ENCODE peak calls at places on chromosomes 6 and 20, in six cellular contexts. H, Y, X, K, U and O are unnamed samples.

GRCh38 chr6:137402143-137402542 is 92.1 kb downstream of the OLIG3 start:
- DNase-seq in U (no peak), X (no peak), K (no peak), Y (no peak), H (no peak), O (no peak)

GRCh38 chr6:135266675-135267074 is 85.6 kb downstream of the MYB start:
- DNase-seq in U (peak), K (no peak), H (no peak), Y (no peak), X (no peak), O (no peak)

GRCh38 chr6:25652007-25652515 is at the start of gene SCGN:
- DNase-seq in X (peak), U (peak), Y (peak), K (peak), H (peak), O (peak)

GRCh38 chr6:3195377-3195694 is 32.1 kb downstream of the TUBB2B start:
- DNase-seq in Y (no peak), H (no peak), X (no peak), K (no peak), U (no peak), O (no peak)

GRCh38 chr6:142280265-142280664 is 21.5 kb upstream of the ADGRG6 start:
- DNase-seq in U (no peak), Y (no peak), H (no peak), X (no peak), K (no peak), O (no peak)

GRCh38 chr20:57651977-57652864 is 32.0 kb upstream of the ZBP1 start:
- DNase-seq in K (no peak), Y (no peak), H (no peak), X (no peak), U (no peak), O (no peak)

GRCh38 chr6:159602370-159603185 is 90.5 kb downstream of the SOD2 start:
- DNase-seq in H (no peak), Y (no peak), U (no peak), X (no peak), K (no peak), O (no peak)

GRCh38 chr20:63626424-63627128 is at the start of gene GMEB2:
- DNase-seq in Y (no peak), H (peak), X (no peak), K (peak), U (peak), O (no peak)

GRCh38 chr6:579339-579738 is 77.6 kb downstream of the HUS1B start:
- DNase-seq in U (no peak), Y (peak), K (no peak), X (no peak), H (peak), O (no peak)

GRCh38 chr6:7216941-7217621 is 95.9 kb downstream of the SSR1 start:
- DNase-seq in K (no peak), X (peak), H (peak), U (no peak), Y (no peak), O (no peak)

GRCh38 chr6:13538084-13538483 is 36.3 kb upstream of the SIRT5 start:
- DNase-seq in X (no peak), K (no peak), H (peak), Y (peak), U (no peak), O (peak)

GRCh38 chr20:60268502-60268901 is 310.3 kb downstream of the CDH26 start:
- DNase-seq in K (no peak), H (no peak), U (no peak), Y (no peak), X (no peak), O (no peak)

GRCh38 chr6:26175428-26176181 is 88.4 kb downstream of the HFE start:
- DNase-seq in X (peak), K (no peak), Y (peak), H (peak), U (peak), O (peak)

GRCh38 chr6:69232506-69233194 is 564.2 kb downstream of the LMBRD1 start:
- DNase-seq in U (peak), H (peak), Y (peak), K (peak), X (peak), O (peak)

GRCh38 chr6:35728663-35729348 is 8.0 kb upstream of the ARMC12 start:
- DNase-seq in X (no peak), U (no peak), Y (no peak), K (no peak), H (no peak), O (no peak)

GRCh38 chr6:84762941-84763396 is 1.4 kb downstream of the TBX18 start:
- DNase-seq in Y (no peak), K (peak), U (peak), H (no peak), X (no peak), O (no peak)

GRCh38 chr20:43716757-43717615 is 9.8 kb downstream of the GTSF1L start:
- DNase-seq in U (no peak), K (no peak), Y (no peak), H (no peak), X (no peak), O (no peak)

GRCh38 chr6:158561938-158562337 is 2.0 kb downstream of the TMEM181 start:
- DNase-seq in H (no peak), K (no peak), X (no peak), U (no peak), Y (no peak), O (no peak)

GRCh38 chr6:150142657-150143501 is at the start of gene PPP1R14C:
- DNase-seq in X (peak), H (peak), Y (no peak), K (peak), U (peak), O (no peak)

GRCh38 chr6:144443157-144443556 is 158.0 kb downstream of the UTRN start:
- DNase-seq in K (no peak), X (no peak), Y (no peak), U (no peak), H (no peak), O (no peak)

GRCh38 chr6:164005312-164005711 is 590.8 kb downstream of the QKI start:
- DNase-seq in X (no peak), H (peak), K (no peak), Y (no peak), U (no peak), O (no peak)

GRCh38 chr6:9200712-9201111 is 765.4 kb upstream of the SLC35B3 start:
- DNase-seq in H (no peak), U (no peak), Y (no peak), X (no peak), K (no peak), O (no peak)

GRCh38 chr6:105795913-105796517 is 290.1 kb upstream of the PRDM1 start:
- DNase-seq in U (no peak), H (peak), K (no peak), Y (no peak), X (no peak), O (peak)

GRCh38 chr20:44309763-44310663 is 989 bp downstream of the FITM2 start:
- DNase-seq in K (no peak), Y (peak), X (no peak), H (peak), U (no peak), O (peak)

GRCh38 chr20:32743237-32744112 is at the start of gene COMMD7:
- DNase-seq in X (no peak), Y (peak), H (peak), U (peak), K (peak), O (peak)

GRCh38 chr6:107941627-107942026 is 16.4 kb downstream of the SEC63 start:
- DNase-seq in Y (no peak), X (no peak), U (no peak), K (no peak), H (no peak), O (no peak)

GRCh38 chr20:44910690-44911262 is 916 bp downstream of the PABPC1L start:
- DNase-seq in H (peak), K (peak), U (peak), Y (no peak), X (peak), O (no peak)

GRCh38 chr20:9978395-9979004 is 56.3 kb upstream of the ANKEF1 start:
- DNase-seq in H (peak), U (no peak), Y (peak), K (no peak), X (peak), O (peak)

GRCh38 chr6:884570-884969 is 191.6 kb upstream of the EXOC2 start:
- DNase-seq in Y (no peak), X (no peak), K (no peak), H (no peak), U (no peak), O (no peak)

GRCh38 chr6:42783876-42784738 is 2.3 kb downstream of the BICRAL start:
- DNase-seq in U (no peak), K (no peak), X (no peak), Y (no peak), H (peak), O (no peak)

DNA sequence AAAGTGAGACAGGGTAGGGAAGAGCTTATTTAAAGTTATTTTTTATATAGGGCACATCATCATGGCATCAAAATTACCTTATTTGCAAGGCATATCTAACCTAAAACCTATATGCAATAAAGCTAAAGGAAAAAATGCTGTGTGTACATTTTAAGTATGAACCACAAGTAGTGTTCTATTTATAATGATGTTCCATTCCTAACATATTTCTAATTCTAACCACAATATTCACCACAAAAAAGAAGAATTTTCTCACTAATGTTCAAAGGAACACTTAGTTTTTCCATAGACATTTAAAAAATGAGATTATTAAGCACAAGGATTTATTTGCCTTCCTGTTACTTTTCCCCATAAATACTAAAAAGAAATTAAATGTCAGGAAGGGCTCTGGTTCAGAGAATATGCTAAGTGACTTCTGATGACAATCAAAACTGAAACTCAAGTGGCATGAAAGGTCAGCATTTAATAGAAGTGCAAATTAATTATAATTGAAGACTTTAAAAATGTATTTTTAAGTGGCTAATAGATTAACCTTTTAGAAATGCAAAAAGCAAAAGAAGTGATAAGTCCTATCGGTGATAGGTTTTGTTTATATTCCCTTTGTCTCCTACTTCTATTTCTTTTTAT is 25.1 kb downstream of the GPR63 start:
- DNase-seq in H (peak), K (no peak), X (no peak), U (no peak), Y (peak), O (peak)
- H3K14ac ChIP-seq in H (no peak), K (no peak), X (no peak), U (no peak), Y (no peak), O (no peak)

DNA sequence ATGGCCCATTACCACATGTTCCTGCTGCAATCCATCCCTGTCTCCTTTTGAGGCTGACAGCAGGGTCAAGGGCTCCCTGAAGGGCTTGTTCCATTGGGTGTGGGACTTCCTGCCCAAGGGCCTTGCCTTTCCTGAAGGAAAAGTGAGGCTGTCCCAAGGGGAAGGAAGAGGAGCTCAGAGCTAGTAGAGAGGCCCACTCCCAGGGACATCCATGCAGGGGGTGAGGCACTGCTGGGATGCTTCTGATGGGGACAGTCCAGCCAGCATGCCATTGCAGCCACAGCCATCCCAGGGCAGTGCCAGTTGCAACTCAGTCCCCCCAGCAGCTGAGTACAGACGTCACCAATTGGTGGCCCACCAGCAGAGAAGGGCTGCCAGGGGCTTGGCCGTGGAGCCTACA is 138.5 kb upstream of the FOXA2 start:
- DNase-seq in H (no peak), Y (no peak), X (no peak), U (no peak), K (no peak), O (no peak)
- H3K14ac ChIP-seq in H (no peak), Y (no peak), X (no peak), U (no peak), K (peak), O (no peak)

DNA sequence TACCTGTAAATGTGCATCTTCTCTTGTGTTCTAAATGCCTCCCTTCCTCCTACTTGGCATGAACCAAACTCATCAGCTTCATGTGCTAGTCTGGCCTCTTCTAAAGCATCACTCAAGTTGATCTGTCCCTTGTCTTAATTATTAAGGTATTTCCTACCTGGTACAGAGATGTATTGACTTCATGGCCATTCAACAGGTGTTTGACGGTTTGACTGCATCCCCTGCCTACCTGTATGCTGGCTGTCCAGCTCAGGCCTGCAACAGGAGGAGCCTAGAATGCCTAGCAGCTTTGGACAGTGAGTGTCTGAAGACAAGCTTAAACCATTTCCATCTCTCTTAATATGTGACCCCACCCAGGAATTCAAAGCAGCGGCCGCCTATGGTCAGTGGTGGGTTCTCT is 24.6 kb downstream of the RIN2 start:
- DNase-seq in K (no peak), X (no peak), Y (no peak), U (no peak), H (peak), O (no peak)
- H3K14ac ChIP-seq in K (no peak), X (no peak), Y (no peak), U (no peak), H (no peak), O (no peak)

GRCh38 chr6:127343753-127344659 is 597 bp upstream of the ECHDC1 start:
- DNase-seq in K (no peak), X (peak), H (peak), Y (peak), U (no peak), O (peak)

GRCh38 chr6:127340171-127340570 is 3.2 kb downstream of the ECHDC1 start:
- DNase-seq in U (no peak), H (no peak), Y (no peak), K (no peak), X (no peak), O (no peak)

GRCh38 chr6:127341471-127342202 is 1.8 kb downstream of the ECHDC1 start:
- DNase-seq in X (no peak), Y (no peak), K (no peak), H (no peak), U (no peak), O (no peak)

GRCh38 chr6:127342946-127343752 is at the start of gene ECHDC1:
- DNase-seq in X (peak), U (peak), K (peak), Y (peak), H (peak), O (peak)

GRCh38 chr6:127342296-127342945 is 988 bp downstream of the ECHDC1 start:
- DNase-seq in Y (peak), K (peak), H (peak), U (no peak), X (peak), O (peak)
- H3K14ac ChIP-seq in Y (peak), K (no peak), H (no peak), U (no peak), X (no peak), O (no peak)